ENCODE peak calls at places on chromosomes 12 and 14, in six cellular contexts. T is mesenchymal stem cell, E is IMR-90, U is trophoblast cell, O is neuronal stem cell, R is H1. P is an unnamed sample.

GRCh38 chr12:88496429-88497190 is 83.7 kb downstream of the KITLG start:
- DNase-seq in E (no peak), O (no peak), U (no peak), R (no peak), T (no peak), P (no peak)

GRCh38 chr12:2163172-2163927 is 110.6 kb downstream of the CACNA1C start:
- DNase-seq in U (no peak), R (no peak), O (no peak), E (peak), T (peak), P (no peak)

GRCh38 chr14:95875831-95876768 is 532 bp upstream of the TUNAR start:
- DNase-seq in O (peak), U (no peak), T (no peak), E (no peak), R (peak), P (peak)

GRCh38 chr12:118402251-118402650 is 25.9 kb downstream of the SUDS3 start:
- DNase-seq in R (no peak), O (no peak), T (peak), U (no peak), E (peak), P (no peak)

GRCh38 chr14:91114079-91115065 is 499 bp downstream of the DGLUCY start:
- DNase-seq in E (peak), U (peak), T (peak), R (peak), O (peak), P (peak)

GRCh38 chr14:74945261-74945851 is 10.0 kb downstream of the PGF start:
- DNase-seq in O (peak), R (peak), U (peak), T (peak), E (no peak), P (peak)

GRCh38 chr12:88227871-88228270 is 85.8 kb downstream of the TMTC3 start:
- DNase-seq in E (no peak), U (no peak), R (no peak), T (no peak), O (no peak), P (no peak)

GRCh38 chr12:100545092-100545491 is 28.4 kb upstream of the GAS2L3 start:
- DNase-seq in R (no peak), O (no peak), E (peak), U (no peak), T (no peak), P (no peak)

GRCh38 chr12:99436584-99436983 is 211.0 kb upstream of the GARIN6 start:
- DNase-seq in R (no peak), T (no peak), E (no peak), O (no peak), U (no peak), P (no peak)

GRCh38 chr12:70444903-70445302 is 78.8 kb downstream of the KCNMB4 start:
- DNase-seq in R (no peak), E (no peak), T (no peak), U (no peak), O (no peak), P (no peak)

GRCh38 chr14:22542360-22542759 is 46.7 kb downstream of the DAD1 start:
- DNase-seq in T (no peak), U (no peak), E (no peak), O (no peak), R (no peak), P (no peak)

GRCh38 chr12:116443706-116444589 is 115.2 kb upstream of the MAP1LC3B2 start:
- DNase-seq in E (no peak), R (no peak), U (peak), O (no peak), T (no peak), P (no peak)

GRCh38 chr12:124305776-124306685 is 11.1 kb downstream of the RFLNA start:
- DNase-seq in U (no peak), E (no peak), O (no peak), R (no peak), T (no peak), P (no peak)
- H4K91ac ChIP-seq in U (no peak), E (no peak), O (no peak), R (no peak), T (no peak), P (no peak)

GRCh38 chr12:106851306-106851705 is 76.8 kb downstream of the RIC8B start:
- DNase-seq in E (no peak), U (no peak), T (no peak), O (no peak), R (no peak), P (no peak)

GRCh38 chr12:106854723-106855122 is 80.2 kb downstream of the RIC8B start:
- DNase-seq in T (no peak), O (no peak), R (no peak), E (no peak), U (no peak), P (no peak)

DNA sequence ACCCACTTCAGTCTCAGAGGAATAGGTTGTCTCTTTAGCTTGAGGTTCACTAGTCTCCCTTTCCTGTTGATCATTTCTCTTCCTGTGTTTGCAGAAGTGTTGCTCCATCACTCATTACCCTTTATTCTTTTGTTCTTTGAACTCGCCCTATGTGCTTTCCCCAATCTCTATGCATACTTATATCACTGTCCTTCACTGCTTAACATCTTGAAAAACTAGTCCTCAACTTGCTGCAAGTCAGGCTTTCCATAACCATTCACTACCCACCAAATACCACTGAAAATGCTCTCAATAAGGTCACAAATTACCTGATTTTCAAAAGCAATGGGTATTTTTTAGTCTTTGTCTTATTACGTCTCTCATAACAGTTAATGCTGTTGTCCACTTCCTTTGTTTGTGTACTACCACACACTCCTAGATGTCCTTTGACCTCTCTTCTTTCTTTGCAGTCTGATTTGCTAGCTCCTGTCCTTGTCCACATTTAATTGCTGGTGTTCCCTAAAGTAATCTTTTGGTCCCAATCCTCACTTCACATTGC is 80.8 kb downstream of the RIC8B start:
- DNase-seq in T (no peak), E (no peak), U (no peak), R (no peak), O (no peak), P (no peak)
- H2BK120ac ChIP-seq in T (no peak), E (no peak), U (no peak), R (no peak), O (no peak), P (no peak)

DNA sequence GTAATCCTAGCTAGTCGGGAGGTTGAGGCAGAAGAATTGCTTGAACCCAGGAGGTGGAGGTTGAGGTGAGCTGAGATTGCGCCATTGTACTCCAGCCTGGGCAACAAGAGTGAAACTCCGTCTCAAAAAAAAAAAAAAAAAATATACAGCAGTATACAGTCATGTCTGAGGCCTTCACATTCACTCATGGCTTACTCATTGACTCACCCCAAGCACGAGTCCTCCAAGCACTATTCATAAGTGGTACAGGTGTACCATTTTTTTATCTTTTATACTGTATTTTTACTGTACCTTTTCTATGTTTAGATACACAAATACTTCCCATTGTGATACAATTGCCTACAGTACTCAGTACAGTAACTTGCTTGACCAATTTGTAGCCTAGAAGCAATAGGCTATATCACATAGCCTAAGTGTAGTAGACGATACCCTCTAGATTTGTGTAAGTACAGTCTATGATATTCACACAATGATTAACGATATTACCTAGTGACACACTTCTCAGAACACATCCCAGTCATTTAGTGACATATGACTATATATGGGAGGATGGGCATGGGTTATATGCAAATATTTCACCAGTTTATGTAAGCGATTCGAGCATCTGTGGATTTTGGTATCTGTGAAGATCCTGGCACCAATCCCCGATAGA is 12.2 kb downstream of the LLPH start:
- DNase-seq in T (no peak), E (peak), R (no peak), U (peak), O (no peak), P (no peak)
- H2AK5ac ChIP-seq in T (no peak), E (no peak), R (no peak), U (no peak), O (no peak), P (no peak)

GRCh38 chr12:106081606-106082005 is 57.1 kb downstream of the NUAK1 start:
- DNase-seq in O (no peak), R (no peak), T (peak), E (peak), U (peak), P (no peak)
- H4K91ac ChIP-seq in O (no peak), R (no peak), T (peak), E (peak), U (peak), P (no peak)